ENCODE peak calls at places on chromosomes 2 and 18, in seven cellular contexts. R is mucosa of descending colon; C is GM13976; M is HFF-Myc; K is activated CD4-positive, alpha-beta T cell treated with anti-CD3 and anti-CD28 coated beads, Interleukin-2, amount 10 ng/mL, durations not matched to agents 7 days and 5 days; D is NCI-H1092 treated with DMSO at 0.1 percent for 48 hours; O is COR-L47. F is an unnamed sample.

GRCh38 chr2:50840346-50841124 is 191.4 kb downstream of the NRXN1 start:
- DNase-seq in K (no peak), D (no peak), O (no peak), R (no peak), M (no peak), C (no peak), F (no peak)

GRCh38 chr18:45920367-45920766 is 46.8 kb downstream of the EPG5 start:
- DNase-seq in D (peak; percentile 83), O (peak; percentile 89), R (peak; percentile 79), M (peak; percentile 61), C (no peak), K (no peak), F (peak; percentile 60)

GRCh38 chr2:1422716-1423285 is 9.5 kb downstream of the TPO start:
- DNase-seq in R (no peak), D (no peak), M (no peak), K (no peak), C (no peak), O (no peak), F (no peak)

GRCh38 chr18:25136416-25137132 is 215.4 kb downstream of the ZNF521 start:
- DNase-seq in D (no peak), O (no peak), C (no peak), R (no peak), K (no peak), M (no peak), F (no peak)

GRCh38 chr2:232113821-232114220 is 152.3 kb downstream of the DIS3L2 start:
- DNase-seq in O (no peak), K (no peak), M (no peak), R (no peak), C (no peak), D (no peak), F (no peak)

GRCh38 chr2:66565291-66565690 is 130.4 kb downstream of the MEIS1 start:
- DNase-seq in D (no peak), M (no peak), R (no peak), C (no peak), K (no peak), O (peak; percentile 32), F (no peak)

GRCh38 chr18:6482198-6482977 is 67.7 kb upstream of the L3MBTL4 start:
- DNase-seq in C (peak; percentile 74), K (no peak), O (peak; percentile 43), R (peak; percentile 47), D (peak; percentile 40), M (peak; percentile 20), F (peak; percentile 41)

GRCh38 chr2:2547451-2547850 is 216.4 kb upstream of the MYT1L start:
- DNase-seq in M (no peak), O (no peak), C (no peak), R (no peak), D (no peak), K (no peak), F (no peak)

GRCh38 chr2:101382406-101382805 is 4.9 kb downstream of the CREG2 start:
- DNase-seq in M (no peak), R (no peak), O (no peak), C (no peak), D (no peak), K (no peak), F (no peak)

GRCh38 chr18:63832470-63832869 is 55.0 kb upstream of the SERPINB2 start:
- DNase-seq in O (no peak), D (no peak), C (no peak), M (no peak), R (no peak), K (no peak), F (no peak)

GRCh38 chr2:26327291-26328272 is 18.4 kb upstream of the SELENOI start:
- DNase-seq in K (no peak), C (no peak), D (no peak), R (no peak), O (no peak), M (no peak), F (no peak)

GRCh38 chr2:173427887-173428683 is 73.4 kb downstream of the CDCA7 start:
- DNase-seq in M (peak; percentile 73), O (no peak), K (no peak), C (no peak), R (no peak), D (no peak), F (no peak)

GRCh38 chr2:64767670-64768425 is 114.1 kb upstream of the SERTAD2 start:
- DNase-seq in R (peak; percentile 88), C (peak; percentile 92), M (peak; percentile 56), K (peak; percentile 76), O (peak; percentile 81), D (peak; percentile 55), F (peak; percentile 92)

GRCh38 chr2:37555457-37555856 is 116.0 kb downstream of the CDC42EP3 start:
- DNase-seq in M (no peak), D (no peak), O (no peak), R (no peak), K (no peak), C (no peak), F (no peak)

GRCh38 chr2:72757177-72757775 is 68.6 kb downstream of the EXOC6B start:
- DNase-seq in C (no peak), R (no peak), D (no peak), M (no peak), K (no peak), O (no peak), F (no peak)

F was measured in transverse colon.